ENCODE peak calls at places on chromosomes 16 and 17, in six cellular contexts. K is tibial nerve, C is A549, I is esophagus muscularis mucosa, O is stomach, H is transverse colon. J is an unnamed sample.

GRCh38 chr17:34307110-34307509 is 12.1 kb upstream of the CCL8 start:
- DNase-seq in O (no peak), K (peak; percentile 30), H (no peak), I (peak; percentile 55), C (no peak), J (no peak)

GRCh38 chr16:11595908-11596504 is 9.3 kb upstream of the LITAF start:
- DNase-seq in O (no peak), K (no peak), H (no peak), I (no peak), C (no peak), J (no peak)

GRCh38 chr17:11940904-11941303 is 56.4 kb downstream of the ZNF18 start:
- DNase-seq in H (no peak), C (no peak), O (no peak), I (no peak), K (no peak), J (no peak)

GRCh38 chr16:88437367-88437964 is 15.6 kb upstream of the ZFPM1 start:
- DNase-seq in O (peak; percentile 72), I (no peak), H (peak; percentile 63), C (peak; percentile 70), K (no peak), J (peak; percentile 95)

GRCh38 chr17:22221344-22221743 is 529.0 kb downstream of the KCNJ18 start:
- DNase-seq in I (no peak), O (no peak), H (no peak), C (no peak), K (no peak), J (no peak)

GRCh38 chr16:68090526-68090925 is 5.4 kb downstream of the NFATC3 start:
- DNase-seq in C (no peak), K (no peak), H (no peak), O (no peak), I (no peak), J (no peak)

GRCh38 chr17:46194393-46195216 is 1.4 kb upstream of the KANSL1 start:
- DNase-seq in H (no peak), I (no peak), O (no peak), K (no peak), C (peak; percentile 84), J (peak; percentile 58)

GRCh38 chr16:15055141-15056053 is 477 bp downstream of the NTAN1 start:
- DNase-seq in K (no peak), H (peak; percentile 69), C (peak; percentile 30), O (no peak), I (no peak), J (no peak)

GRCh38 chr16:8831450-8832382 is 34.1 kb downstream of the PMM2 start:
- DNase-seq in C (no peak), K (no peak), I (no peak), H (no peak), O (no peak), J (no peak)

GRCh38 chr17:75272848-75273184 is 1.8 kb upstream of the MIF4GD start:
- DNase-seq in I (no peak), C (no peak), K (no peak), O (no peak), H (no peak), J (no peak)

GRCh38 chr16:89502319-89502843 is 5.8 kb upstream of the SPG7 start:
- DNase-seq in O (peak; percentile 86), H (peak; percentile 77), C (peak; percentile 85), K (no peak), I (no peak), J (no peak)

GRCh38 chr16:66161942-66162341 is 204.5 kb upstream of the CDH5 start:
- DNase-seq in O (no peak), H (no peak), C (no peak), K (no peak), I (no peak), J (no peak)

GRCh38 chr17:81373536-81374160 is 21.6 kb upstream of the BAHCC1 start:
- DNase-seq in I (no peak), O (no peak), K (no peak), C (no peak), H (no peak), J (no peak)

DNA sequence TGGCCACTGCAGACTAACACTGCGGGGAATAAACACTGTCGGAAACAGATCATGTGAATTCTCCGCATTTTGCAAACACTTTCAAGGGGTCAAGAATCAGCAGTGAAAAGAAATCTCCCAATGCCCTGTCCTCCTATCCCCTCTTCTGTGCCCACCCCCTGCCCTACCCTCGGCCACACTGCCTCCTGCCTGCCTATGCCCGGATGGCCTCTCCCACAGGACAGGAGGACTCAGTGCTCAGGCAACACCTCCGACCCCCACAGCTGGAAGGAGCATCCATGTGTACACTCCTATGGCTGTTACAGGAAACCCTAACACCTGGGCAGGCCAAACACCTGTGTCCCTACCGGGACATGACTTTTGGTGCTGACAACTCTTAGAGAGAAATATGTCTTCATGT is 24.5 kb downstream of the FBXO31 start:
- DNase-seq in H (no peak), I (no peak), O (no peak), C (no peak), K (no peak), J (no peak)
- TF ChIP-seq EP300 in H (no peak), I (no peak), O (no peak), C (no peak), K (no peak), J (no peak)

GRCh38 chr16:29744541-29745101 is 1.2 kb downstream of the C16orf54 start:
- DNase-seq in I (no peak), O (no peak), H (no peak), C (no peak), K (no peak), J (no peak)

GRCh38 chr16:29748077-29748759 is 2.4 kb upstream of the C16orf54 start:
- DNase-seq in C (no peak), O (no peak), K (no peak), I (no peak), H (no peak), J (no peak)

GRCh38 chr16:29745126-29745852 is 501 bp downstream of the C16orf54 start:
- DNase-seq in O (no peak), K (no peak), I (no peak), C (no peak), H (peak; percentile 31), J (no peak)

GRCh38 chr16:29743827-29744531 is 1.8 kb downstream of the C16orf54 start:
- DNase-seq in I (no peak), C (no peak), H (peak; percentile 28), K (no peak), O (no peak), J (no peak)

DNA sequence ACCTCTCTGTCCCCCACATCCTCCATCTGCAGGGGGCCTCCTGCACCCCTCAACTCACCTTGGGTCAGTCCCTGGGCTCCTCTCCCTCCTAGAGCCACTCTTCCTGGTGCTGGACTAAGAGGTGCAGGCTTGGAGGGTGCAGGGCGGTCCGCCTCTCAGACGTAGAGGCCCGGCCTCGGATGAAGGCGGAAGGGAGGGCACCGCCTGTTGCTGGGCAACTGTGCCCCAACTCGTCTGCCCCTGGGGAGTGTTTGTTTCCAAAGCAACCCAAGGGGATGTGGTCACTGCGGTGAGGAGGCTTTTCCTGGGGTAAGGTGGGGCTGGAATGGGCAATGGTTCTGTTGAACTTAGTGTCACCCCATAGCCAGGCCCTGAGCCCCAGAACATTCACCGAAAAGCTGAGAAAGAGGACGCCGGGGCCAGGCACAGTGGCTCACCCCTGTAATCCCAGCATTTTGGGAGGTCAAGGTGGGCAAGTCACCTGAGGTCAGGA is at the start of gene C16orf54:
- DNase-seq in I (peak; percentile 93), K (no peak), H (peak; percentile 87), C (no peak), O (peak; percentile 73), J (no peak)
- TF ChIP-seq EP300 in I (no peak), K (no peak), H (no peak), C (no peak), O (no peak), J (no peak)

GRCh38 chr17:56930739-56931337 is 17.0 kb upstream of the TRIM25 start:
- DNase-seq in I (no peak), O (no peak), H (no peak), C (no peak), K (no peak), J (no peak)

GRCh38 chr17:56935461-56935860 is 21.6 kb upstream of the TRIM25 start:
- DNase-seq in O (no peak), I (no peak), C (no peak), H (no peak), K (no peak), J (no peak)

GRCh38 chr17:56934280-56934679 is 20.4 kb upstream of the TRIM25 start:
- DNase-seq in K (no peak), I (no peak), O (no peak), C (no peak), H (no peak), J (no peak)

GRCh38 chr17:56933868-56934267 is 20.0 kb upstream of the TRIM25 start:
- DNase-seq in C (no peak), I (no peak), O (no peak), H (no peak), K (no peak), J (no peak)

GRCh38 chr17:56933151-56933745 is 19.4 kb upstream of the TRIM25 start:
- DNase-seq in K (no peak), I (no peak), H (no peak), O (no peak), C (no peak), J (no peak)
- TF ChIP-seq EP300 in K (no peak), I (no peak), H (no peak), O (no peak), C (no peak), J (no peak)

GRCh38 chr16:85557083-85557975 is 55.8 kb upstream of the GSE1 start:
- DNase-seq in O (no peak), C (peak; percentile 63), K (no peak), I (no peak), H (peak; percentile 71), J (peak; percentile 61)
- TF ChIP-seq EP300 in O (no peak), C (no peak), K (no peak), I (no peak), H (no peak), J (no peak)

GRCh38 chr16:47713225-47713595 is 252.1 kb downstream of the PHKB start:
- DNase-seq in O (no peak), K (no peak), I (no peak), H (no peak), C (no peak), J (peak; percentile 41)
- TF ChIP-seq EP300 in O (no peak), K (no peak), I (no peak), H (no peak), C (no peak), J (no peak)

J was measured in SK-N-SH.